ENCODE peak calls at places on chromosomes 2 and 18, in five cellular contexts. S, Z, K, A and X are unnamed samples.

GRCh38 chr18:2223394-2223793 is 347.9 kb downstream of the METTL4 start:
- DNase-seq in S (no peak), Z (no peak), K (peak; percentile 6), A (no peak), X (no peak)

GRCh38 chr2:238595750-238596570 is 169.2 kb downstream of the ASB1 start:
- DNase-seq in S (no peak), Z (no peak), K (no peak), A (no peak), X (no peak)

GRCh38 chr2:231189571-231190495 is 8.6 kb upstream of the ARMC9 start:
- DNase-seq in S (no peak), Z (no peak), K (peak; percentile 21), A (no peak), X (no peak)

GRCh38 chr2:36516136-36516870 is 81.7 kb downstream of the FEZ2 start:
- DNase-seq in S (no peak), Z (no peak), K (no peak), A (no peak), X (peak; percentile 20)

GRCh38 chr2:126663184-126663963 is 7.4 kb downstream of the GYPC start:
- DNase-seq in S (no peak), Z (no peak), K (no peak), A (no peak), X (no peak)

GRCh38 chr2:208320686-208321085 is 54.6 kb downstream of the PIKFYVE start:
- DNase-seq in S (no peak), Z (no peak), K (no peak), A (no peak), X (peak; percentile 74)

GRCh38 chr2:158321264-158321663 is 135.3 kb downstream of the CCDC148 start:
- DNase-seq in S (no peak), Z (no peak), K (peak; percentile 49), A (no peak), X (no peak)

GRCh38 chr2:74849228-74849892 is 15.4 kb downstream of the HK2 start:
- DNase-seq in S (peak; percentile 74), Z (peak; percentile 59), K (no peak), A (no peak), X (no peak)

GRCh38 chr18:62325806-62326645 is 916 bp downstream of the TNFRSF11A start:
- DNase-seq in S (peak; percentile 23), Z (peak; percentile 50), K (peak; percentile 21), A (peak; percentile 23), X (peak; percentile 32)

GRCh38 chr18:45496746-45497145 is 118.5 kb upstream of the SLC14A2 start:
- DNase-seq in S (no peak), Z (no peak), K (no peak), A (no peak), X (no peak)